ENCODE peak calls at places on chromosomes 12 and 14, in ten cellular contexts. H is AG10803, K is neural crest cell, D is fibroblast of mammary gland, Q is ovary, I is progenitor cell of endocrine pancreas, B is AG04450, L is IMR-90, Z is left ventricle myocardium inferior, M is stomach. R is an unnamed sample.

GRCh38 chr12:100127766-100128508 is 14.7 kb downstream of the BLTP3B start:
- DNase-seq in H (peak; percentile 78), K (no peak), D (peak; percentile 82), Q (no peak), I (no peak), B (peak; percentile 38), L (peak; percentile 82), Z (no peak), M (no peak), R (no peak)

GRCh38 chr12:19527876-19528275 is 88.6 kb downstream of the AEBP2 start:
- DNase-seq in H (no peak), K (no peak), D (no peak), Q (no peak), I (no peak), B (no peak), L (no peak), Z (no peak), M (no peak), R (no peak)

GRCh38 chr14:72610831-72611200 is 283.1 kb downstream of the DPF3 start:
- DNase-seq in H (peak; percentile 45), K (no peak), D (no peak), Q (no peak), I (peak; percentile 2), B (no peak), L (no peak), Z (no peak), M (no peak), R (no peak)

GRCh38 chr12:127245009-127245408 is 1022.0 kb upstream of the TMEM132C start:
- DNase-seq in H (peak; percentile 33), K (no peak), D (peak; percentile 70), Q (no peak), I (no peak), B (no peak), L (peak; percentile 17), Z (no peak), M (peak; percentile 28), R (no peak)

GRCh38 chr14:65224799-65225198 is 122.5 kb upstream of the MAX start:
- DNase-seq in H (peak; percentile 51), K (no peak), D (no peak), Q (no peak), I (no peak), B (no peak), L (no peak), Z (no peak), M (peak; percentile 76), R (no peak)

GRCh38 chr14:56703947-56704346 is 106.3 kb downstream of the OTX2 start:
- DNase-seq in H (no peak), K (no peak), D (no peak), Q (no peak), I (no peak), B (no peak), L (no peak), Z (no peak), M (no peak), R (no peak)

GRCh38 chr14:74980746-74981661 is 21.7 kb upstream of the EIF2B2 start:
- DNase-seq in H (peak; percentile 60), K (no peak), D (peak; percentile 22), Q (no peak), I (no peak), B (no peak), L (peak; percentile 19), Z (no peak), M (no peak), R (no peak)

GRCh38 chr14:23478109-23478698 is 8.7 kb downstream of the NGDN start:
- DNase-seq in H (peak; percentile 68), K (peak; percentile 54), D (peak; percentile 69), Q (peak; percentile 62), I (peak; percentile 27), B (peak; percentile 37), L (peak; percentile 74), Z (peak; percentile 26), M (peak; percentile 68), R (no peak)

GRCh38 chr14:30303350-30303749 is 255.6 kb upstream of the G2E3 start:
- DNase-seq in H (no peak), K (no peak), D (no peak), Q (no peak), I (no peak), B (no peak), L (no peak), Z (no peak), M (no peak), R (no peak)

GRCh38 chr12:2982361-2982760 is 23.2 kb downstream of the TEAD4 start:
- DNase-seq in H (no peak), K (no peak), D (no peak), Q (no peak), I (no peak), B (no peak), L (no peak), Z (no peak), M (no peak), R (no peak)

GRCh38 chr14:51806624-51807023 is 53.8 kb upstream of the GNG2 start:
- DNase-seq in H (no peak), K (no peak), D (no peak), Q (no peak), I (no peak), B (no peak), L (no peak), Z (no peak), M (no peak), R (no peak)

GRCh38 chr12:6181166-6181565 is 19.0 kb upstream of the CD9 start:
- DNase-seq in H (no peak), K (no peak), D (no peak), Q (no peak), I (no peak), B (no peak), L (no peak), Z (no peak), M (no peak), R (no peak)

GRCh38 chr12:6181583-6182278 is 18.5 kb upstream of the CD9 start:
- DNase-seq in H (no peak), K (no peak), D (no peak), Q (peak; percentile 48), I (no peak), B (no peak), L (no peak), Z (no peak), M (no peak), R (no peak)

GRCh38 chr12:6177593-6178358 is 22.4 kb upstream of the CD9 start:
- DNase-seq in H (no peak), K (no peak), D (no peak), Q (peak; percentile 24), I (no peak), B (no peak), L (no peak), Z (no peak), M (no peak), R (no peak)

GRCh38 chr12:6180300-6181051 is 19.7 kb upstream of the CD9 start:
- DNase-seq in H (peak; percentile 54), K (no peak), D (peak; percentile 92), Q (peak; percentile 89), I (no peak), B (no peak), L (peak; percentile 86), Z (peak; percentile 57), M (peak; percentile 57), R (no peak)

DNA sequence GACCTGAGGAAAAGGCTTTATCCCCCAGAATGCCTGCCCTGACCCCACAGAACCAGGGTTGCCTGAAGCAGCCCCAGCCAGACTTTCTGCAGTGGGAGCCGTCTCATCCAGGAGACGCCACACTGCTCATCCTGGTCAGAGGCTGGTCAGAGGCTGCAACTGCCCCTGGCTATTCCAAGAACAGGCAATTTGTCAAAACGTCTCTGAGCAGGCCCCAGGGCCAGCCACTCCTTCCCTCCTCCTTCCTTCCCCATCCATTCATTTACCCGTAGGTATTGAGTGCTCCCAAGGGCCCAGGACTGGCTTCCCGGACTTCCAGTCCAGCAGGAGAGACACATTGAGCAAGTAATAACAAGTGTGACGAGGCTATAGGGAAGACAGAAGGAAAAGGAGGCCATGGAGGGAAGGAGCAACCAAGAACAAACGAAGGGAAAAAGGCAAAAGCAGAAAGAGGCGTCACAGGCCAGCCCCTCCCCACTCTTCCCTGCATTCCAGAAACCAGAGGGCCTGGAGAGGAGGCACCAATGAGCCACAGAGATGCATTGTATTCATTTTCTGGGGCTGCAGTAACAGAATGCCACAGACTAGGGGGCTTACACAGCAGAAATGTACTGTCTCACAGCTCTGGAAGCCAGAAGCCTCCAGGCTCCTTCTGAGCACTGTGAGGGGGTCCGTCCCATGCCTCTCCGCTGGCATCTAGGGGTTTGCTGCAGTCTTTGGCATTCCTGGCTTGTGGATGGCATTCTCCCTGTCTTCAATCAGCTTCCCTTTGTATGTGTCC is 21.0 kb upstream of the CD9 start:
- DNase-seq in H (no peak), K (peak; percentile 37), D (no peak), Q (peak; percentile 23), I (no peak), B (no peak), L (peak; percentile 51), Z (no peak), M (no peak), R (no peak)
- TF ChIP-seq CTCF in H (no peak), K (peak; percentile 38), D (no peak), Q (no peak), I (peak; percentile 34), B (peak; percentile 48), L (peak; percentile 31), Z (no peak), M (no peak), R (peak; percentile 33)

GRCh38 chr14:53295985-53296582 is 143.0 kb upstream of the DDHD1 start:
- DNase-seq in H (peak; percentile 42), K (peak; percentile 26), D (peak; percentile 59), Q (no peak), I (no peak), B (no peak), L (peak; percentile 45), Z (no peak), M (no peak), R (no peak)
- TF ChIP-seq CTCF in H (peak; percentile 61), K (peak; percentile 88), D (peak; percentile 56), Q (peak; percentile 65), I (peak; percentile 78), B (peak; percentile 52), L (peak; percentile 55), Z (peak; percentile 77), M (peak; percentile 63), R (peak; percentile 49)

GRCh38 chr12:96375173-96375572 is 25.1 kb downstream of the CDK17 start:
- DNase-seq in H (no peak), K (no peak), D (no peak), Q (no peak), I (no peak), B (no peak), L (no peak), Z (no peak), M (no peak), R (no peak)
- TF ChIP-seq CTCF in H (no peak), K (no peak), D (no peak), Q (no peak), I (no peak), B (no peak), L (no peak), Z (no peak), M (no peak), R (no peak)

DNA sequence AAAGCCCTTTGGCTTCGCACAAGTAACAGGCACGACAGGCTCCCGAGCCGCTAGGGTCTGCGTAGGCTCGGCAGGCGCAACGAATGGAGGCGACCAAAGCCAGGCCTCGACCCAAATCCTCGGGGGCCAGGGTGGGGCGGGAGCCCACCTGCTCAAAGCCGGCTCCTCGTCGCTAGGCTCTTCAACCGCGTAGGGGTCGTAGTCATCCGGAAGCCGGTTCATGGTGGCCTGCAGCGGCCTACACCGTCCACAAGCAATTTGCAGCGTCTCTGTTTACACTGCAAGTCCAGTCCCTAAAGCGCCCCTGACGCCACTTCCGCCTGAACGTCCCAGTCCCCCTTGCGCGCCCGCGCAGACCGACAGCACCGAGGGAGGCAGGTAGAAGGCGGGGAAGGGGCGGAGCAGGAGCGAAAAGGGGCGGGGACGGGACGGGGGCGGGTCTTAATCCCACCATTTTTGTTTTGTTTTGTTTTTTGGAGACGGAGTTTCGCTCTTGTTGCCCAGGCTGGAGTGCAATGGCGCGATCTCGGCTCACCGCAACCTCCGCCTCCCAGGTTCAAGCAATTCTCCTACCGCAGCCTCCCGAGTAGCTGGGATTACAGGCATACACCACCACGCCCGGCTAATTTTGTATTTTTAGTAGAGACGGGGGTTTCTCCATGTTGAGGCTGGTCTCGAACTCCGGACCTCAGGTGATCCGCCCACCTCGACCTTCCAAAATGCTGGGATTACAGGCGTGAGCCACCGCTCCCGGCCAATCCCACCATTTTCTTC is at the start of gene EAPP:
- DNase-seq in H (peak; percentile 97), K (peak; percentile 91), D (peak; percentile 96), Q (peak; percentile 98), I (peak; percentile 94), B (peak; percentile 91), L (peak; percentile 97), Z (peak; percentile 98), M (peak; percentile 99), R (peak; percentile 79)
- TF ChIP-seq CTCF in H (no peak), K (peak; percentile 28), D (no peak), Q (no peak), I (peak; percentile 11), B (no peak), L (no peak), Z (no peak), M (no peak), R (no peak)

R was measured in BJ.